ENCODE peak calls at places on chromosomes 12 and 14, in five cellular contexts. F is body of pancreas, A is GM23338, B is brain microvascular endothelial cell, D is GM23248. V is an unnamed sample.

GRCh38 chr12:101501410-101502045 is 26.4 kb downstream of the SPIC start:
- DNase-seq in A (no peak), D (no peak), B (no peak), F (peak), V (no peak)

GRCh38 chr12:53115112-53115890 is 12.0 kb downstream of the SOAT2 start:
- DNase-seq in F (no peak), D (no peak), B (no peak), A (peak), V (peak)

GRCh38 chr12:114355389-114356088 is 50.4 kb downstream of the TBX5 start:
- DNase-seq in F (no peak), A (peak), B (no peak), D (peak), V (peak)

GRCh38 chr14:104219731-104220224 is 81.4 kb downstream of the KIF26A start:
- DNase-seq in D (no peak), F (no peak), A (peak), B (no peak), V (no peak)

GRCh38 chr12:115709410-115710065 is 568.0 kb downstream of the MED13L start:
- DNase-seq in B (no peak), A (no peak), D (peak), F (peak), V (no peak)

GRCh38 chr12:75439048-75439447 is 41.5 kb upstream of the GLIPR1 start:
- DNase-seq in A (no peak), F (no peak), D (peak), B (no peak), V (no peak)

GRCh38 chr14:102652194-102652593 is 59.7 kb downstream of the RCOR1 start:
- DNase-seq in A (no peak), F (no peak), D (no peak), B (no peak), V (no peak)

GRCh38 chr14:33685026-33685425 is 265.8 kb downstream of the EGLN3 start:
- DNase-seq in A (no peak), B (no peak), D (no peak), F (no peak), V (no peak)

GRCh38 chr14:57547131-57547530 is 53.5 kb upstream of the CCDC198 start:
- DNase-seq in F (no peak), B (no peak), D (no peak), A (no peak), V (no peak)

GRCh38 chr12:115132145-115132544 is 448.2 kb upstream of the TBX3 start:
- DNase-seq in D (peak), F (no peak), A (no peak), B (no peak), V (no peak)

GRCh38 chr12:58529114-58529665 is 391.1 kb downstream of the LRIG3 start:
- DNase-seq in B (peak), D (peak), A (no peak), F (no peak), V (no peak)

GRCh38 chr12:2283480-2283879 is 230.7 kb downstream of the CACNA1C start:
- DNase-seq in D (no peak), F (no peak), B (no peak), A (no peak), V (peak)

GRCh38 chr14:31362746-31363145 is 57.6 kb downstream of the HEATR5A start:
- DNase-seq in D (no peak), F (no peak), A (no peak), B (no peak), V (no peak)

GRCh38 chr14:99947695-99948094 is 117.5 kb upstream of the EVL start:
- DNase-seq in B (no peak), F (peak), A (no peak), D (peak), V (no peak)

GRCh38 chr12:41211466-41211865 is 23.3 kb downstream of the PDZRN4 start:
- DNase-seq in D (no peak), A (no peak), B (no peak), F (no peak), V (no peak)

GRCh38 chr12:76784600-76785051 is 20.7 kb downstream of the ZDHHC17 start:
- DNase-seq in F (no peak), A (no peak), B (peak), D (peak), V (no peak)

GRCh38 chr14:101220921-101221510 is 317.5 kb upstream of the RTL1 start:
- DNase-seq in A (no peak), F (no peak), D (no peak), B (no peak), V (no peak)

GRCh38 chr14:106436310-106436905 is 910.0 kb downstream of the TMEM121 start:
- DNase-seq in D (peak), A (peak), F (peak), B (no peak), V (peak)

GRCh38 chr14:100569734-100570251 is 17.4 kb downstream of the BEGAIN start:
- DNase-seq in B (no peak), F (no peak), A (no peak), D (no peak), V (no peak)

GRCh38 chr14:54564071-54564798 is 2.7 kb upstream of the SAMD4A start:
- DNase-seq in B (no peak), D (peak), F (no peak), A (peak), V (no peak)

GRCh38 chr12:81329088-81329487 is 251.2 kb downstream of the ACSS3 start:
- DNase-seq in F (no peak), B (no peak), A (peak), D (peak), V (peak)

GRCh38 chr12:54016478-54016964 is 7.7 kb downstream of the HOXC8 start:
- DNase-seq in B (no peak), A (no peak), F (no peak), D (peak), V (peak)

GRCh38 chr12:60394680-60395079 is 798.9 kb downstream of the SLC16A7 start:
- DNase-seq in D (peak), B (peak), A (no peak), F (no peak), V (no peak)

GRCh38 chr12:44875954-44876553 is at the start of gene NELL2:
- DNase-seq in F (peak), D (peak), B (no peak), A (peak), V (peak)

GRCh38 chr12:132336451-132337413 is 7.3 kb upstream of the GALNT9 start:
- DNase-seq in F (no peak), B (no peak), A (no peak), D (no peak), V (no peak)

GRCh38 chr12:103877934-103878510 is 37.0 kb upstream of the NT5DC3 start:
- DNase-seq in B (peak), F (peak), D (peak), A (peak), V (peak)

GRCh38 chr12:18589316-18589715 is 148.5 kb downstream of the PLCZ1 start:
- DNase-seq in A (peak), F (no peak), B (no peak), D (peak), V (no peak)

GRCh38 chr12:12126551-12126950 is 55.8 kb downstream of the BCL2L14 start:
- DNase-seq in F (no peak), A (no peak), D (peak), B (no peak), V (no peak)

GRCh38 chr12:68538722-68539614 is 71.7 kb upstream of the RAP1B start:
- DNase-seq in B (peak), F (peak), D (peak), A (peak), V (peak)

GRCh38 chr12:27244680-27245005 is 557 bp downstream of the STK38L start:
- DNase-seq in F (no peak), B (no peak), D (peak), A (no peak), V (no peak)

GRCh38 chr12:91968772-91969171 is 176.9 kb downstream of the BTG1 start:
- DNase-seq in A (no peak), F (no peak), D (no peak), B (no peak), V (no peak)

GRCh38 chr12:42944516-42944915 is 355.0 kb upstream of the PRICKLE1 start:
- DNase-seq in A (no peak), D (no peak), B (no peak), F (no peak), V (no peak)

GRCh38 chr14:55271572-55272414 is 572 bp downstream of the FBXO34 start:
- DNase-seq in B (peak), F (peak), A (peak), D (peak), V (peak)

GRCh38 chr12:75578546-75578945 is 67.1 kb upstream of the KRR1 start:
- DNase-seq in D (no peak), A (no peak), F (no peak), B (no peak), V (no peak)

GRCh38 chr12:24679135-24679534 is 269.8 kb downstream of the BCAT1 start:
- DNase-seq in D (peak), F (no peak), A (no peak), B (peak), V (no peak)

GRCh38 chr12:125193798-125194562 is 128.7 kb downstream of the AACS start:
- DNase-seq in A (peak), B (peak), F (no peak), D (peak), V (peak)

GRCh38 chr12:15726029-15726756 is 63.0 kb downstream of the EPS8 start:
- DNase-seq in D (peak), A (no peak), F (no peak), B (no peak), V (no peak)

GRCh38 chr14:21437063-21437901 is 18.6 kb downstream of the CHD8 start:
- DNase-seq in A (peak), F (peak), D (peak), B (peak), V (peak)
- H3K27ac ChIP-seq in A (peak), F (peak), D (peak), B (peak), V (peak)

DNA sequence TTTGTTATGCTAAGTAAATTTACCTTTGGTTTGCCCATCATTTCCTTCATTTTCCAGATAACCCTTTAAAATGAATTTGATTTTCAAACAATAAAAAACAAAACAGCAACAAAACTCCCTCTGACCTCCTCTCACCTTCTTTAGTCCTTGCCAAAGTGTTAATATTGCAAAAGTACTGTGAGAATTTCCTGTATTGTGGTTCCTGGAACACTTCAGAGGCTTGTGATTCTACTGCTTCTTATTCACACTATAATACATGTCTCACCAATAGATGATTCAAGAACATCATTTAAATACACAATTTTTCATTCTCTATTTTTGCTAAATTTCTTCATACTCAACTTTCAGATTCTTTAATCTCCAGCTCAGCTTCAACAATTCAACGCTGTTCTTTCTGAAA is at the start of gene KLRD1:
- DNase-seq in A (no peak), F (no peak), B (no peak), D (peak), V (no peak)
- H3K27ac ChIP-seq in A (no peak), F (no peak), B (no peak), D (no peak), V (no peak)

GRCh38 chr12:82740-83139 is 16.2 kb downstream of the IQSEC3 start:
- DNase-seq in A (no peak), B (no peak), F (no peak), D (no peak), V (peak)
- H3K27ac ChIP-seq in A (no peak), B (no peak), F (no peak), D (no peak), V (no peak)

GRCh38 chr14:68510951-68511726 is 281.7 kb downstream of the ZFP36L1 start:
- DNase-seq in A (no peak), B (no peak), F (no peak), D (peak), V (no peak)
- H3K27ac ChIP-seq in A (no peak), B (no peak), F (no peak), D (peak), V (no peak)

GRCh38 chr12:62933220-62933870 is 1.6 kb downstream of the PPM1H start:
- DNase-seq in A (peak), D (no peak), B (no peak), F (peak), V (peak)

GRCh38 chr12:62928632-62929031 is 6.3 kb downstream of the PPM1H start:
- DNase-seq in F (no peak), A (peak), D (no peak), B (no peak), V (no peak)

GRCh38 chr12:62930546-62931425 is 4.2 kb downstream of the PPM1H start:
- DNase-seq in F (no peak), A (peak), B (no peak), D (no peak), V (no peak)

GRCh38 chr12:62933871-62934798 is 815 bp downstream of the PPM1H start:
- DNase-seq in A (peak), F (peak), D (peak), B (peak), V (peak)

GRCh38 chr12:62931481-62931880 is 3.5 kb downstream of the PPM1H start:
- DNase-seq in B (no peak), F (no peak), A (no peak), D (no peak), V (no peak)
- H3K27ac ChIP-seq in B (no peak), F (no peak), A (peak), D (no peak), V (no peak)

GRCh38 chr14:74377976-74378690 is 29.9 kb downstream of the VRTN start:
- DNase-seq in F (no peak), D (no peak), B (no peak), A (no peak), V (peak)

GRCh38 chr14:74380845-74381244 is 32.6 kb downstream of the VRTN start:
- DNase-seq in F (no peak), B (no peak), D (no peak), A (no peak), V (peak)

GRCh38 chr14:74382231-74382630 is 34.0 kb downstream of the VRTN start:
- DNase-seq in D (no peak), F (no peak), B (no peak), A (no peak), V (peak)

GRCh38 chr14:74380172-74380571 is 31.9 kb downstream of the VRTN start:
- DNase-seq in F (no peak), D (no peak), A (no peak), B (no peak), V (peak)
- H3K27ac ChIP-seq in F (no peak), D (no peak), A (no peak), B (no peak), V (no peak)

DNA sequence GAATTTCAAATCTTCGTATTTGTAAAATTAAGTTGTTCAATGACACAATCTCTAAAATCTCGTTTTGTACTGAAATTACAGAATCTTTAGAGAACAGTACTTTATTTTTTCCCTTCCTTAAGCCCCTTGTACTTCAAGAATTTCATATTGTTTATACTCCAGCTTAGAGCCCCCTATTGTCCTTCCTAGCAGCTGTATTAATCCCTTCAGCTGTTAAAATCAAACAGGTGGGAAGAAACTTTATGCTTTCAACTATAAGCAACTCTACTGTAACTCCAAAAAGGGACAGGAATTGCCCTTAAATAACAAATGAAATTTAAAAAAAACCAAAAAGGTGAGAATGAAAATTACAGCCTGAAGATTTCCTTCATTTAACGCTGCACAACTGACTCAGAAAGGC is 1.7 kb downstream of the NACA start:
- DNase-seq in D (no peak), A (no peak), B (no peak), F (no peak), V (no peak)
- H3K27ac ChIP-seq in D (peak), A (peak), B (no peak), F (no peak), V (no peak)

DNA sequence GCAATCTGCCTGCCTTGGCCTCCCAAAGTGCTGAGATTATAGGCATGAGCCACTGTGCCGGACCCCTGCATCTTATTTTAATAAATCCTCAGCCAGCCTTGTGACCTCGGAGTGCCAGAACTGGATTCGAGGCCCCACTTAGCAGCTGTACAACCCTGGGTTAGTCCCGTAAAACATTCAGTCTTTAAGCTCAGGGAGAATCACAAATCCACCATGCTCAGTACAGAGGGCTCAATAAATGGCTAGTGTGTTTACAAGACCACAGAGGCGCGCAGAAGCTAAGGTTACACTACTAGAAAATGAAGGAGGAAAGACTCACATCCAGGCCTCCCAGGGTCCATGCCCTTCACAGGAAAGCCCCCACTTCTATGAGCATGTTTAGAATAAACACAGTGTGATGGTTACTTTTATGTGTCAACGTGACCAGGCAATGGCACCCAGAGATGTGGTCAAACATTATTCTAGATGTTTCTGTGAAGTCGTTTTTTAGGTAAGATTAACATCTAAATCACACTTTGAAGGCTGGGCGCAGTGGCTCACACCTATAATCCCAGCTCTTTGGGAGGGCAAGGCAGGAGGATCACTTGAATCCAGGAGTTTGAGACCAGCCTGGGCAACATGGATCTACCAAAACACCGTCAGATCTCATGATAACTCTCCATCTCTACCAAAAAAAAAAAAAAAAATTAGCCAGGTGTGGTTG is 55.3 kb downstream of the CLMN start:
- DNase-seq in A (no peak), B (no peak), D (no peak), F (no peak), V (peak)
- H3K27ac ChIP-seq in A (no peak), B (no peak), D (no peak), F (peak), V (no peak)

V was measured in endodermal cell.